ENCODE peak calls at places on chromosomes 13 and 19, in ten cellular contexts. A is tibial nerve, H is A673, P is fibroblast of lung, J is IMR-90, T is cardiac muscle cell, R is A549, I is choroid plexus epithelial cell, L is GM23338, U is body of pancreas. C is an unnamed sample.

GRCh38 chr19:10603084-10603872 is 16.2 kb upstream of the AP1M2 start:
- DNase-seq in A (no peak), H (peak), P (no peak), J (no peak), T (peak), R (no peak), I (peak), L (peak), U (peak), C (peak)

GRCh38 chr19:55836340-55836739 is at the start of gene NLRP4:
- DNase-seq in A (no peak), H (no peak), P (no peak), J (no peak), T (no peak), R (no peak), I (no peak), L (no peak), U (no peak), C (no peak)

GRCh38 chr19:53057904-53058579 is 13.5 kb downstream of the ERVV-2 start:
- DNase-seq in A (no peak), H (no peak), P (no peak), J (no peak), T (peak), R (no peak), I (peak), L (peak), U (peak), C (peak)

GRCh38 chr19:44671400-44671799 is at the start of gene CEACAM19:
- DNase-seq in A (no peak), H (no peak), P (no peak), J (no peak), T (no peak), R (no peak), I (no peak), L (no peak), U (no peak), C (no peak)

GRCh38 chr19:15759962-15760565 is 22.3 kb downstream of the OR10H3 start:
- DNase-seq in A (no peak), H (no peak), P (no peak), J (no peak), T (no peak), R (no peak), I (no peak), L (no peak), U (no peak), C (peak)

GRCh38 chr19:13004273-13004672 is 9.0 kb downstream of the NFIX start:
- DNase-seq in A (no peak), H (no peak), P (no peak), J (no peak), T (no peak), R (no peak), I (no peak), L (no peak), U (no peak), C (no peak)

GRCh38 chr13:28747851-28748250 is 29.1 kb upstream of the SLC46A3 start:
- DNase-seq in A (no peak), H (no peak), P (no peak), J (no peak), T (no peak), R (no peak), I (no peak), L (no peak), U (no peak), C (no peak)

GRCh38 chr19:49447485-49448431 is 3.9 kb downstream of the PIH1D1 start:
- DNase-seq in A (no peak), H (peak), P (no peak), J (peak), T (peak), R (no peak), I (no peak), L (peak), U (peak), C (peak)

GRCh38 chr19:55670280-55671053 is 4.6 kb upstream of the EPN1 start:
- DNase-seq in A (no peak), H (peak), P (no peak), J (peak), T (peak), R (no peak), I (no peak), L (no peak), U (no peak), C (no peak)

GRCh38 chr19:8391274-8392016 is 1.3 kb downstream of the RAB11B start:
- DNase-seq in A (no peak), H (no peak), P (no peak), J (no peak), T (no peak), R (no peak), I (no peak), L (no peak), U (peak), C (no peak)

GRCh38 chr13:112248909-112249592 is 127.1 kb upstream of the SPACA7 start:
- DNase-seq in A (no peak), H (no peak), P (no peak), J (no peak), T (no peak), R (no peak), I (no peak), L (no peak), U (no peak), C (no peak)

GRCh38 chr19:17623224-17623935 is 64.8 kb downstream of the UNC13A start:
- DNase-seq in A (no peak), H (no peak), P (no peak), J (no peak), T (no peak), R (no peak), I (no peak), L (no peak), U (no peak), C (no peak)

GRCh38 chr19:18437481-18438330 is at the start of gene ISYNA1:
- DNase-seq in A (no peak), H (peak), P (no peak), J (peak), T (peak), R (no peak), I (peak), L (peak), U (peak), C (peak)

GRCh38 chr13:50677687-50678463 is 165.6 kb downstream of the DLEU7 start:
- DNase-seq in A (no peak), H (no peak), P (no peak), J (peak), T (no peak), R (no peak), I (no peak), L (no peak), U (no peak), C (no peak)

GRCh38 chr13:49859568-49859967 is 67.1 kb upstream of the KPNA3 start:
- DNase-seq in A (no peak), H (no peak), P (peak), J (peak), T (peak), R (peak), I (peak), L (no peak), U (no peak), C (no peak)

GRCh38 chr19:36604656-36605100 is 435 bp upstream of the ZNF382 start:
- DNase-seq in A (no peak), H (peak), P (peak), J (peak), T (peak), R (no peak), I (peak), L (peak), U (peak), C (peak)

GRCh38 chr13:107157272-107157671 is 589.3 kb upstream of the ARGLU1 start:
- DNase-seq in A (no peak), H (peak), P (peak), J (peak), T (no peak), R (no peak), I (no peak), L (no peak), U (no peak), C (no peak)

GRCh38 chr13:25292301-25292700 is 5.0 kb upstream of the MTMR6 start:
- DNase-seq in A (no peak), H (peak), P (peak), J (peak), T (peak), R (no peak), I (peak), L (peak), U (no peak), C (no peak)

GRCh38 chr13:66835040-66835628 is 395.0 kb downstream of the PCDH9 start:
- DNase-seq in A (peak), H (peak), P (peak), J (peak), T (peak), R (peak), I (peak), L (no peak), U (peak), C (no peak)
- TF ChIP-seq CTCF in A (no peak), H (no peak), P (no peak), J (no peak), T (no peak), R (no peak), I (no peak), L (no peak), U (no peak), C (no peak)

GRCh38 chr13:47841131-47841530 is 159.9 kb downstream of the SUCLA2 start:
- DNase-seq in A (no peak), H (no peak), P (no peak), J (no peak), T (peak), R (no peak), I (no peak), L (no peak), U (no peak), C (no peak)
- TF ChIP-seq CTCF in A (no peak), H (no peak), P (no peak), J (no peak), T (peak), R (no peak), I (no peak), L (no peak), U (no peak), C (no peak)

GRCh38 chr13:32023698-32024097 is 7.9 kb upstream of the FRY start:
- DNase-seq in A (no peak), H (no peak), P (peak), J (no peak), T (peak), R (no peak), I (peak), L (no peak), U (no peak), C (no peak)
- TF ChIP-seq CTCF in A (no peak), H (peak), P (peak), J (peak), T (peak), R (no peak), I (peak), L (peak), U (no peak), C (no peak)

DNA sequence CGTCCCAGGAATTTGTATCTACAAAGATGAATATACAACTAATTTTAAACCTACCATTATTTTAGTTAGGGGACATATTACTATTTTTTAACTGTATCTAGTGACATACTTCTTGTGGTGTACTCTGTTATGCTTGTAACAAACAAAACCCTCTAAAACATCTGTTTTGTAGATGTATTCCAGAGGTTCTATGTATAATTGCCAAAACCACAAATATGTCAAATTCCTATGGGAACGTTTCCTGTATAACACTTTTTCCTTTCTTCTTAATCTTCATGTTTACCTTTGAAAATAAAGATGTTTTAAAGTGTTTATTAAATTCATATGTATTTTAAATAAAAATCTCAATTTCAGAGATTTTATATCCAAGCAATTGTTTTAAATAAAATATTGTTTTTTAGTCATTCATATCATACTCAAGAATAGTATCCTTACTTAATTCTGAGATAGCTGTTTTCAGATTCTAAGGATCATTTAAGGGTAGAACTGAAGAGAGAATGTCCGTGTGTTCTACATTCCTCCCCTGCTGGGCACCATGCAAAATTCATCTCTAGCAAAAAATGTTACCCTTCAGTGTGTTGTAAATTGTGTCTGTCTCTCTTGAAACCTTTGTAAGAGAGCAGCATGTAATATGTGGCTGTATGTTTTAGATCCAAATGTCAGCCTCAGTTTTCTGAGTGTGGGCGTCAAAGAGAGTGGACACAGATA is 1327.7 kb downstream of the EFNB2 start:
- DNase-seq in A (no peak), H (no peak), P (peak), J (peak), T (peak), R (no peak), I (peak), L (no peak), U (no peak), C (no peak)
- TF ChIP-seq CTCF in A (no peak), H (no peak), P (no peak), J (peak), T (peak), R (no peak), I (peak), L (no peak), U (no peak), C (no peak)

DNA sequence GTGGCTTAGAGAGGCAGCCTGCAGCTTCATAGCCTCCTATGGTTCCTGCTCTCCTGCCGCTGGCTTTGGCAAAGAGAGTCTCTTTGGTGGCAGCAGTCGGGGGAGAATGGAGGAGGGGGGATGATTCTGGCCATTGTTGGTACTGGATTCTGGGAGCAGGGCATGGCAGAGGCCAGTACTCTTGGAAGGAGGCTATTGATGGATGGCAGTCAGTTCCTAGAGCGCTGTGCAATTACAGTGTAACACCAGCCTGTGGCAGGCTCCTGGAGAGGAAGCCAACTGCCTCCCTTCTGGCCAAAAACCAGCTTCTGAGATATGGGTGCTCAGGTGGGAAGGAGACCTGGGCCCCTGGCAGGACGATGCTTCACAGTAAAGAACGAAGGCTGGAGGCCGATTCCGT is 47.9 kb upstream of the TMTC4 start:
- DNase-seq in A (no peak), H (peak), P (no peak), J (no peak), T (no peak), R (no peak), I (no peak), L (peak), U (no peak), C (no peak)
- TF ChIP-seq CTCF in A (no peak), H (no peak), P (peak), J (no peak), T (no peak), R (no peak), I (peak), L (no peak), U (no peak), C (no peak)

DNA sequence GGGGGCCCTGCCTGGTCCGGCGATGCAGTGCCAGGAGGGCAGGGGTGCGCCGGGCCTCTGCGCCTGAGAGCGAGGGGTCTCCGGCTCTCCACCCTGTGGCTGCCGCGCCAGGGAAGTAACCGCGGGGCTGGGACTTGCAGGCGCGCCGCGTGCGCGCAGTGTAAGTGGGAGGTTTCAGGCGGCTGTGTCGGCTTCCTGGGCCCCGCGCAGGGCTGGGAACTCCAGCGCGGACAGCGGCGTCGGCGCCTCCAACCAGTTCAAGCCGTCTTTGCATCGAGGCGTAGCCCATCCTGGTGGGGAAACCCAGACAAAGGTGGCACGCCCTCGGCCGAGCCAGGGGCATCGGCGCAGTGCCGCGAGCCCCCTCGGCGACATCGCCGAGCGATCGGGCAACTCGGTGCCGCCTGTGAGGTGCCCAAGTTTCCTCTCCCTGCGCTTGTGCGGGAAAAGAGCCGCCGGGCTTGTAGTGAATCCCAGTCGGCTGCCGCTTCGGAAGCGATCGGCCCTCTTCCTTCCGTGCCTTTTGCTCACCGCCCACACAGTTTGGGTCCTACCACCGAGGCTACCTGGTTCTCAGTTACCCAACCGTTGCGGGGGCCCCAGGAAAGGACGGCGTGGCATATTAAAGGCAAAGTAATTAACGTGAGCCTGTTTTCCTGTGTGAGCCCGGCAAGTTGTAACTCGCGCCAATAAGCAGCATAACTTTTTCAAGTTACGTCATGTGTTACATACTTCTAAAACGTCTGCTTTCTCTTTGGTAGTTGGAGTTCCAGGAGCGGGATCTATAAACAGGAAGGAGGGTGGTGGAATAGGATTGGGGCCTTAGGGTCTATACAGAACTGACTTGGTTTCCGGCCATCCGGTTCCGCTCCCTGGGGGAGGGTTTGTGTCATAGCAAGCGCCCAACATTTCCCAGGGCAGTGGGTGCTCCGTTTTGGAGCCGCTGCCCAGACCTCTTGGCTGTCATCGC is 1.2 kb downstream of the LRCH1 start:
- DNase-seq in A (peak), H (peak), P (peak), J (peak), T (peak), R (peak), I (peak), L (peak), U (peak), C (peak)
- TF ChIP-seq CTCF in A (peak), H (no peak), P (peak), J (no peak), T (peak), R (no peak), I (peak), L (no peak), U (no peak), C (no peak)

GRCh38 chr19:31676271-31677004 is 327.2 kb upstream of the TSHZ3 start:
- DNase-seq in A (no peak), H (no peak), P (peak), J (no peak), T (peak), R (peak), I (no peak), L (peak), U (no peak), C (peak)
- TF ChIP-seq CTCF in A (no peak), H (peak), P (peak), J (no peak), T (peak), R (no peak), I (no peak), L (peak), U (no peak), C (peak)

GRCh38 chr13:23323946-23324709 is 109.4 kb downstream of the SACS start:
- DNase-seq in A (no peak), H (no peak), P (peak), J (peak), T (no peak), R (no peak), I (no peak), L (peak), U (no peak), C (no peak)
- TF ChIP-seq CTCF in A (no peak), H (no peak), P (no peak), J (no peak), T (no peak), R (no peak), I (no peak), L (no peak), U (no peak), C (no peak)

DNA sequence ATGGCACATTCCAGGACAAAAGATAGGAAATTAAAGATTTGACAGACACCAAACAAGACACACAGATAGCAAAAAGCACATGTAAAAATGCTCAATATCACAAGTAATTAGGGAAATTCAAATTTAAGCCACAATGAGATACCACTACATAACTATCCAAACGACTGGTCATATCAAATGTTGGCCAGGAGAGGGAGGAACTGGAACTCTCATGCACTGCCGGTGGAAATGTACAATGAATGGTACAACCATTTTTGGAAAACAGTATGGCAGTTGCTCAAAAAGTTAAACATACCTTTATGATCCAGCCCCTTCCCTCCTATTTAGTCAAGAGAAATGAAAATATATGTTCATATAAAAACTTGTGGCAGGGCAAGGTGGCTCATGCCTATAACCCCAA is 36.8 kb upstream of the CYP2S1 start:
- DNase-seq in A (no peak), H (no peak), P (no peak), J (no peak), T (no peak), R (no peak), I (no peak), L (no peak), U (no peak), C (no peak)
- TF ChIP-seq CTCF in A (no peak), H (no peak), P (no peak), J (no peak), T (peak), R (no peak), I (peak), L (no peak), U (no peak), C (no peak)

DNA sequence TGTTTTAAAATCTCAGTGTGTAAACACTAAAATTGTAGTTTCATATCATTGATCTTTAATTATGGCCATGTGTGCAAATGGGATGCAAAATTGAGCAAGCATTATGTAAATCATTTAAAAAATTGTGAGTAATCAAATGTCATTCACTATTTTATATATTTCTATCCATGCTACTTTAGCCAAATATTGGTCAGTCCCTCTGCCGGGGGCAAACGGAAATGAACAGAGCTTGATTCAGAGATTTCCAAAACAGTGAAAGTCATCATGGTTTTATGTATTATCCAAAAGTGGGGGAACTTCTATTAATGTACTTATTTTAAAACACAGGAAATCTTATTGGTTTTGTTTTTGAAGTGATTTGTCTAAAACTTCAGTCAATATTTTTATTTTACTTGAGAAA is 219.1 kb downstream of the IRS2 start:
- DNase-seq in A (no peak), H (no peak), P (peak), J (no peak), T (peak), R (no peak), I (peak), L (no peak), U (no peak), C (no peak)
- TF ChIP-seq CTCF in A (peak), H (no peak), P (peak), J (peak), T (peak), R (no peak), I (peak), L (no peak), U (no peak), C (no peak)

C was measured in activated CD8-positive, alpha-beta T cell treated with anti-CD3 and anti-CD28 coated beads for 36 hours.